ENCODE peak calls at places on chromosome 16, in nine cellular contexts. D, N, M, E, Y, H, V, F and S are unnamed samples.

GRCh38 chr16:89957214-89957785 is 8.7 kb downstream of the DEF8 start:
- DNase-seq in D (no peak), N (no peak), M (no peak), E (no peak), Y (no peak), H (no peak), V (no peak), F (no peak), S (no peak)

GRCh38 chr16:25198021-25198420 is 18.7 kb upstream of the AQP8 start:
- DNase-seq in D (no peak), N (no peak), M (no peak), E (peak; percentile 13), Y (no peak), H (no peak), V (no peak), F (no peak), S (no peak)

GRCh38 chr16:64008131-64008530 is 1113.7 kb downstream of the CDH11 start:
- DNase-seq in D (no peak), N (no peak), M (no peak), E (no peak), Y (peak; percentile 2), H (no peak), V (no peak), F (no peak), S (no peak)

GRCh38 chr16:22213236-22213635 is 7.2 kb downstream of the EEF2K start:
- DNase-seq in D (no peak), N (no peak), M (no peak), E (no peak), Y (no peak), H (no peak), V (no peak), F (no peak), S (no peak)

GRCh38 chr16:76748698-76749097 is 442.3 kb upstream of the MON1B start:
- DNase-seq in D (no peak), N (no peak), M (no peak), E (no peak), Y (no peak), H (no peak), V (no peak), F (no peak), S (no peak)

GRCh38 chr16:71700822-71701221 is 23.7 kb downstream of the PHLPP2 start:
- DNase-seq in D (no peak), N (no peak), M (no peak), E (no peak), Y (no peak), H (no peak), V (no peak), F (no peak), S (no peak)

GRCh38 chr16:24013733-24014645 is 178.2 kb downstream of the PRKCB start:
- DNase-seq in D (no peak), N (peak; percentile 67), M (peak; percentile 57), E (no peak), Y (no peak), H (no peak), V (peak; percentile 33), F (no peak), S (peak; percentile 93)

GRCh38 chr16:71629617-71630016 is 3.6 kb downstream of the MARVELD3 start:
- DNase-seq in D (no peak), N (no peak), M (no peak), E (no peak), Y (no peak), H (no peak), V (no peak), F (no peak), S (no peak)

GRCh38 chr16:1078579-1079021 is 6.1 kb downstream of the SSTR5 start:
- DNase-seq in D (peak; percentile 64), N (no peak), M (peak; percentile 76), E (no peak), Y (peak; percentile 6), H (no peak), V (no peak), F (peak; percentile 44), S (no peak)

GRCh38 chr16:4693956-4694663 is 748 bp downstream of the NUDT16L1 start:
- DNase-seq in D (peak; percentile 63), N (peak; percentile 38), M (peak; percentile 74), E (no peak), Y (peak; percentile 67), H (no peak), V (no peak), F (peak; percentile 33), S (peak; percentile 44)

GRCh38 chr16:2023098-2023925 is 3.4 kb upstream of the NHERF2 start:
- DNase-seq in D (peak; percentile 90), N (peak; percentile 97), M (peak; percentile 99), E (peak; percentile 62), Y (peak; percentile 84), H (peak; percentile 99), V (peak; percentile 39), F (peak; percentile 83), S (peak; percentile 87)

GRCh38 chr16:59210955-59211541 is 476.9 kb upstream of the GOT2 start:
- DNase-seq in D (peak; percentile 10), N (no peak), M (no peak), E (no peak), Y (peak; percentile 81), H (peak; percentile 12), V (no peak), F (peak; percentile 88), S (no peak)

GRCh38 chr16:57536306-57537193 is at the start of gene CCDC102A:
- DNase-seq in D (no peak), N (peak; percentile 65), M (peak; percentile 60), E (no peak), Y (peak; percentile 26), H (peak; percentile 57), V (no peak), F (peak; percentile 38), S (no peak)

GRCh38 chr16:57534881-57535658 is 1.3 kb downstream of the CCDC102A start:
- DNase-seq in D (no peak), N (no peak), M (no peak), E (no peak), Y (no peak), H (no peak), V (no peak), F (no peak), S (no peak)

GRCh38 chr16:57534337-57534880 is 2.0 kb downstream of the CCDC102A start:
- DNase-seq in D (no peak), N (no peak), M (no peak), E (no peak), Y (no peak), H (no peak), V (no peak), F (no peak), S (no peak)

GRCh38 chr16:57537194-57537505 is 779 bp upstream of the CCDC102A start:
- DNase-seq in D (no peak), N (no peak), M (no peak), E (no peak), Y (peak; percentile 8), H (no peak), V (no peak), F (no peak), S (no peak)

DNA sequence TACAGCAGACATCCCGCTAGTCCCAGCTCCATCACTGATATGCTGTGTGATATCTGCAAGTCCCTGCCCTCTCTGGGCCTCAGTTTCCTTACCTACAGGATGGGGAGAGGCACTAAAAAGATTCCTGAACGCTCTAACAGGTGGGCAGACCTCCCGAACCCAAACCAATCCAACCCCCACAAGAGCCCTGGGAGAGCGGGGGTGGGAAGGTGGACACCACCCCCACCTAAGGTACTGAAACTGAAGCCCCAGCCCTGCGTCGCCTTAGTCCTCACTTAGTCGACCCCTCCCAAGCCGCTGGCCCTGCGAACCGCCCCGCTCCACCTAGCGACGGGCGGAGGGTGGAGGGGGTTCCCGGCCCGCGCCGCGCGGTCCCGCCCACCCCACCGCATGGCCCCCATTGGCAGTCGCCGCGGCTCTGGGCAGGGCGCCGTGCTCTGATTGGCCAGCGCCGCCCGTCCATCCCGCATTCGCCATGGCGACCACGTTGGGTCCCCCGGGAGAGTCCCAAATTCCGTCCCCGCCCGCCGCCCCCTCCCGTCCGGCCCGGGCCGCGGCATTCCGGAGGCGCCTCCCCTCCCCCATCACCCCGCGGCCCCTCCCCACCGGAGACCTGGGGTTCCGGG is 578 bp downstream of the CCDC102A start:
- DNase-seq in D (peak; percentile 94), N (peak; percentile 87), M (peak; percentile 94), E (peak; percentile 36), Y (peak; percentile 88), H (peak; percentile 80), V (no peak), F (peak; percentile 89), S (peak; percentile 73)
- TF ChIP-seq CTCF in D (no peak), N (no peak), M (no peak), E (no peak), Y (no peak), H (peak; percentile 28), V (no peak), F (no peak), S (no peak)

DNA sequence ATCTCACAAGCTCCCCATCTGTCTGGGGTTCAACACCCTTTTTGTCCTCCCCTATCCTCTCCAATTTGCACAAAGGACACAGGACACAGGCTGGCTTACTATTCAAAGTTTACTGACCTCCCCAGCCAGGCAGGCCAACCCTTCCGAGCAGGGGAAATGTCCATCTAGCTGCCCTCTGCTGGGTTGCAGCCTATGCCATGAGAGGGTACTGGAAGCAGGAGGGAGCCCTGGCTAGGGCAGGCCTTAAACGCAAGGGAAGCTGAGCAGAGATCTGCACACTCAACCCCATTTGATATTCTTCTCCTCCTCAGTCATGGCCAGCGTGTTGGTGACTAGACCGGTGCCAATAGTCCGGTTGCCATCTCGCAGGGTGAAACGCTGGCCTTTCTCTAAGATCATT is 3.5 kb downstream of the TUFM start:
- DNase-seq in D (no peak), N (no peak), M (no peak), E (no peak), Y (no peak), H (no peak), V (no peak), F (no peak), S (no peak)
- TF ChIP-seq CTCF in D (no peak), N (no peak), M (no peak), E (no peak), Y (no peak), H (no peak), V (no peak), F (no peak), S (no peak)

DNA sequence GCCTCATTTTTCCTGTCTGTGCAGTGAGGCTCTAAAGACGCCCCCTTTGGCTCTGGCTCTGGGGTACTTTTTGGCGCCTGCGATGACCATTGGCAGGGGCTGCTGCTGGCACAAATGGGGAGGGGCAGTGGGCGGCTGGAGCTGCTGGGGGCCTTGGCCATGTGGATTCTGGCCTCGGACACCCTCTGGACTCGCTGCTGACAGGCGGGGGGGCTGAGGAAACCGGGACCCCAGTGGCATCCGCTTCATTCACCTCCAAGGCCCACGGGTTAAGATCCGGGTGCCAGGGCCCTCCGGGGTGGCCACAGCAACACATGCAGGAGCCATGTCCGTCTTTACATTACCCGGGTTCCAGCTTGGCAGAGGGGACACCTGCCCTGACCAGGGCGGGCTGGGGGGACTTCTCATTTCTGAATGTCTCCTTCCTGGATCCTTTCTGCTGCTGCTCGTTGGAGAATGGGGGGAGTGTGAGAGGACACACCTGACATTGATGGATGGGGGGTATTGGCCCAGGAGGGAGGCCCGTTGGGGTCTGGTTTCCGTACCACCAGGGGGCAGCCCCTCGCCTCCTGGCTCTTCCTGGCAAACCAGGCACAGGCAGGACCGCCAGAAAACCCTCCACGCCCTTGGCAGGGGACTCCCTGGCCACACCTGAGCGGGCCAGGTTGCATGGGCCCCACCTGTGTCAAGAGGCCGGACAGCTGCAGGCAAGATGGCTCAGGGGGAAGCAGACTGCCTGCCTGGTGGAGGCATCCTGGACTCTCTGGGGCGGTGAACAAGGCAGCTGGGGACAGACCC is 21.8 kb downstream of the GSE1 start:
- DNase-seq in D (no peak), N (no peak), M (no peak), E (no peak), Y (no peak), H (no peak), V (no peak), F (no peak), S (no peak)
- TF ChIP-seq CTCF in D (no peak), N (no peak), M (no peak), E (peak; percentile 37), Y (no peak), H (peak; percentile 44), V (no peak), F (peak; percentile 13), S (no peak)

GRCh38 chr16:11239644-11240632 is 16.1 kb downstream of the SOCS1 start:
- DNase-seq in D (no peak), N (no peak), M (no peak), E (no peak), Y (no peak), H (no peak), V (no peak), F (no peak), S (no peak)
- TF ChIP-seq CTCF in D (no peak), N (no peak), M (no peak), E (no peak), Y (no peak), H (no peak), V (no peak), F (no peak), S (no peak)